ENCODE peak calls at places on chromosomes 1 and 21, in nine cellular contexts. E is NCI-H774; W is tibial nerve; M is KG1; P is small intestine; F is brain microvascular endothelial cell; S is NCI-H510A treated with DMSO at 0.1 percent for 48 hours; T is AG08395; L is stimulated activated CD4-positive, alpha-beta T cell treated with anti-CD3 and anti-CD28 coated beads, Interleukin-1b, Interleukin-23, amount 100 ng/mL, for 1 hour. R is an unnamed sample.

GRCh38 chr1:24735619-24736375 is 9.4 kb upstream of the CLIC4 start:
- DNase-seq in W (no peak), P (no peak), F (no peak), S (no peak), T (no peak), L (no peak), M (no peak), E (no peak), R (no peak)

GRCh38 chr1:181127898-181128453 is 39.5 kb downstream of the IER5 start:
- DNase-seq in P (no peak), F (no peak), S (no peak), M (no peak), E (no peak), W (no peak), T (no peak), L (no peak), R (no peak)

GRCh38 chr1:205480349-205481278 is 23.9 kb upstream of the CDK18 start:
- DNase-seq in L (peak), T (no peak), P (no peak), W (no peak), F (no peak), S (no peak), M (no peak), E (no peak), R (no peak)

GRCh38 chr1:215484111-215484914 is 82.8 kb upstream of the KCTD3 start:
- DNase-seq in E (no peak), M (no peak), P (no peak), L (no peak), T (no peak), W (no peak), S (no peak), F (no peak), R (no peak)

GRCh38 chr1:157798211-157798610 is 21.3 kb upstream of the FCRL2 start:
- DNase-seq in L (no peak), S (no peak), T (no peak), W (no peak), M (no peak), F (no peak), P (no peak), E (no peak), R (no peak)

GRCh38 chr1:87980494-87980893 is 651.8 kb downstream of the LMO4 start:
- DNase-seq in W (no peak), T (no peak), F (no peak), L (no peak), P (no peak), E (no peak), S (no peak), M (no peak), R (no peak)

GRCh38 chr21:42538479-42539275 is 25.0 kb downstream of the SLC37A1 start:
- DNase-seq in E (peak), W (no peak), S (peak), T (no peak), F (no peak), L (no peak), M (no peak), P (no peak), R (no peak)

GRCh38 chr1:29969576-29969975 is 733.3 kb downstream of the PTPRU start:
- DNase-seq in E (no peak), S (no peak), F (no peak), L (no peak), M (no peak), P (no peak), T (no peak), W (no peak), R (no peak)

GRCh38 chr1:70083519-70083918 is 121.9 kb downstream of the LRRC40 start:
- DNase-seq in F (no peak), T (no peak), E (no peak), M (peak), L (no peak), S (no peak), P (no peak), W (no peak), R (no peak)

GRCh38 chr1:244657421-244657820 is 4.5 kb downstream of the DESI2 start:
- DNase-seq in E (no peak), T (no peak), M (no peak), S (no peak), F (no peak), P (no peak), L (no peak), W (no peak), R (no peak)

GRCh38 chr21:41957991-41958766 is 4.4 kb upstream of the C2CD2 start:
- DNase-seq in L (no peak), S (no peak), E (no peak), W (peak), F (peak), P (peak), T (peak), M (no peak), R (no peak)

GRCh38 chr1:91564888-91565700 is 64.4 kb downstream of the CDC7 start:
- DNase-seq in T (peak), P (no peak), F (no peak), W (no peak), L (no peak), S (no peak), E (no peak), M (no peak), R (no peak)

GRCh38 chr1:1782399-1783221 is 4.3 kb upstream of the NADK start:
- DNase-seq in L (no peak), F (no peak), E (peak), P (peak), T (peak), S (peak), M (no peak), W (peak), R (peak)

GRCh38 chr1:4531842-4532241 is 122.6 kb upstream of the AJAP1 start:
- DNase-seq in F (no peak), P (no peak), M (no peak), S (no peak), E (no peak), T (no peak), L (no peak), W (no peak), R (no peak)